ENCODE peak calls at places on chromosomes 2 and 18, in four cellular contexts. E is K562, L is SK-N-SH, K is HepG2. C is an unnamed sample.

GRCh38 chr2:201411421-201411820 is 39.8 kb downstream of the TRAK2 start:
- DNase-seq in E (no peak), L (no peak), K (no peak), C (no peak)

GRCh38 chr18:41938445-41938844 is 16.6 kb upstream of the PIK3C3 start:
- DNase-seq in E (no peak), L (no peak), K (no peak), C (no peak)

GRCh38 chr2:64987963-64988419 is 1.2 kb upstream of the SLC1A4 start:
- DNase-seq in E (no peak), L (no peak), K (peak; percentile 74), C (no peak)

GRCh38 chr18:22489694-22490093 is 72.0 kb upstream of the CTAGE1 start:
- DNase-seq in E (no peak), L (no peak), K (peak; percentile 63), C (no peak)

GRCh38 chr18:3008546-3008945 is 4.4 kb downstream of the LPIN2 start:
- DNase-seq in E (no peak), L (no peak), K (no peak), C (no peak)

GRCh38 chr2:181120625-181121024 is 140.2 kb downstream of the UBE2E3 start:
- DNase-seq in E (no peak), L (no peak), K (no peak), C (no peak)

GRCh38 chr2:240514631-240515030 is 43.2 kb downstream of the ANKMY1 start:
- DNase-seq in E (no peak), L (no peak), K (no peak), C (no peak)

GRCh38 chr2:202135111-202135874 is 62.2 kb downstream of the KIAA2012 start:
- DNase-seq in E (no peak), L (no peak), K (no peak), C (no peak)

GRCh38 chr2:217936952-217937351 is 65.8 kb downstream of the TNS1 start:
- DNase-seq in E (no peak), L (no peak), K (no peak), C (no peak)

GRCh38 chr2:107259011-107259410 is 373.0 kb upstream of the ST6GAL2 start:
- DNase-seq in E (no peak), L (no peak), K (no peak), C (no peak)

GRCh38 chr2:99689135-99689742 is 199.4 kb upstream of the REV1 start:
- DNase-seq in E (no peak), L (no peak), K (no peak), C (no peak)

GRCh38 chr2:240235149-240235803 is 94.8 kb upstream of the OTOS start:
- DNase-seq in E (no peak), L (no peak), K (no peak), C (no peak)

GRCh38 chr2:119426396-119426675 is 5.3 kb upstream of the TMEM37 start:
- DNase-seq in E (no peak), L (no peak), K (no peak), C (no peak)

GRCh38 chr18:6013101-6013790 is 117.9 kb upstream of the TMEM200C start:
- DNase-seq in E (no peak), L (no peak), K (no peak), C (no peak)
- TF ChIP-seq FOXJ3 in E (no peak), L (no peak), K (no peak), C (no peak)

DNA sequence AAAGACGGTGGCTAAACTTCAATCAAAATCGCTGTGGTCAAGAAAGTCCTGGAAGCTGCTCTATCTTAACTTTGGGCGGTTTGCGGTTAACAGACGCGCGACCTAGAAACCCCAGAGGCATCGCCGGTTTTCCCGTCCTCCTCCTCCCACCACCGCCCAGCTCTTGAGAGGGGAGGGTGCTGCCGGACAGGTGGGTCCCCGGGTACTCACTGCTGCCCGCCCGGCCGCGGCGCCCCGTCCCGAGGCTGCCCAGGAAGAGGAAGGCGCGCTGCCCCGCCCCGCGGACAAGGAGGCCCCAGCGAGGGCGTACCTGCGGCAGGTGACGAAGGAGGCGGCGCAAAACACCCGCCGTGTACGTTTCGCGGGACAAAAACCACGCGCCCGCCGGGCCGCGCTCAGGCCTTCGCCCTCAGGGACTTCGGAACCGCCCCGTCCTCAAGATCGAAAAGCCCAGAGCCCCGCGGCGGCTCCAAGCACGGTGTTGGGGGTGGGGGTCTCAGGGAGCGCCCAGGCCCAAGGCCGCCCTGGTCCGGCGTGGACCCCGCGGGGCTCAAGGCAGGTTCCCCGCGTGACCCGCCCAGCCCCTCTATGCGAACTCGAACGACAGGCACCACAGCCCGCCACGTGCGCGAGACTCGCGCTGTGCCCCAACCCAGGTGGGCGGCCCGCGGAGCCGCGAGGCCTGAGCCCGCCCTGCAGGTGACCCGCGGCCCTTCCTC is at the start of gene SH3YL1:
- DNase-seq in E (no peak), L (peak; percentile 61), K (no peak), C (peak; percentile 63)
- TF ChIP-seq FOXJ3 in E (no peak), L (no peak), K (no peak), C (no peak)

GRCh38 chr2:67322361-67323001 is 74.7 kb upstream of the ETAA1 start:
- DNase-seq in E (no peak), L (peak; percentile 69), K (peak; percentile 65), C (peak; percentile 46)
- TF ChIP-seq FOXJ3 in E (no peak), L (peak; percentile 39), K (no peak), C (no peak)

DNA sequence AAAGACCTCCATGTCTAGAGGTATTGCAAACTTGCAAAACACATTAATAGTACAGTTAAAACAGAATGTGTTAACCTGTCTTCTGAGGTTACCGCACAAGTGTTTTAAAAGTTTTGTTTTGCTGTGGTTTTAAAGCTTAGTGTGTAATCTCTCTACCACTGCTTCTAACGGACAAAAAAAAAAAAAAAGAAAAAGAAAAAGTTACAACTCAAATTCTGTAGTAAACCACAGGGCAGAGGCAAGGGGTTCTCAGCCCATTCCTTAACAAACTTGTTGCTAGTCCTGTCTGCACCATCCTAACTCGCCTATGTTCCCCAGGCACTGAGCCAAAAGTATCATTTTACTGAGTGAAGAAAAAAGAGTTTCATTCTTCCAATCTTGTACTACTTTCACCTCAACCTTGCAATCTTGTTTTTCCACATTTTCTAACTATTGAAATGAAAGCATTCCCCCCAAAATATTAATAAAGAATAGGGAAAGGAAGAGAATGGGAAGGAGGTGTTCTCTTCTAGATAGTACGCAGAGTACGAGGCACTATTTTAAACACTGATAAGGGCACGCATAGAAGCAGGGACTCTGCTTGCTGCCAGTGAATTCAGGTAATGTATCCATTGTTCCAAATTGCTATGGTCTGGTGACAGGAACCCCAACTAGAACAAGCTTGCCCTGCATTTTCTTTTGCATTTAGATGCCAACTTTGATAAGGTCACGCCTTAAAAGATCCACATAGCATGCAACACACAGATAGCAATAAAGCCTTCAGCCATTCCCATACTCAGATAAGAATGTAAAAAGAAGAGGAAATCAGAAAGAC is 47.1 kb downstream of the IKZF2 start:
- DNase-seq in E (no peak), L (no peak), K (no peak), C (no peak)
- TF ChIP-seq FOXJ3 in E (no peak), L (no peak), K (no peak), C (no peak)

GRCh38 chr2:211745295-211746097 is 793.1 kb downstream of the ERBB4 start:
- DNase-seq in E (peak; percentile 3), L (peak; percentile 65), K (peak; percentile 71), C (peak; percentile 61)
- TF ChIP-seq FOXJ3 in E (no peak), L (no peak), K (no peak), C (no peak)

C was measured in WTC11.